ENCODE peak calls at places on chromosomes 7 and 10, in four cellular contexts. H is HepG2, Y is H1, A is K562. I is an unnamed sample.

GRCh38 chr7:12222889-12223579 is 11.9 kb downstream of the TMEM106B start:
- DNase-seq in Y (no peak), A (no peak), H (no peak), I (no peak)

GRCh38 chr10:11114251-11114650 is 96.6 kb downstream of the CELF2 start:
- DNase-seq in Y (no peak), H (no peak), A (no peak), I (no peak)

GRCh38 chr7:117639966-117640365 is 160.1 kb downstream of the CFTR start:
- DNase-seq in A (no peak), Y (no peak), H (no peak), I (no peak)

GRCh38 chr10:25024528-25024927 is 8.1 kb downstream of the THNSL1 start:
- DNase-seq in A (no peak), H (no peak), Y (no peak), I (no peak)

GRCh38 chr10:62463364-62463763 is 89.2 kb downstream of the ZNF365 start:
- DNase-seq in H (no peak), A (no peak), Y (no peak), I (no peak)

GRCh38 chr10:133182190-133182589 is 22.2 kb downstream of the KNDC1 start:
- DNase-seq in A (no peak), H (no peak), Y (no peak), I (no peak)

GRCh38 chr7:30594055-30594539 is 581 bp upstream of the GARS1 start:
- DNase-seq in A (peak; percentile 60), H (peak; percentile 60), Y (peak; percentile 70), I (no peak)

GRCh38 chr7:156464339-156464738 is 176.2 kb upstream of the RNF32 start:
- DNase-seq in H (no peak), A (no peak), Y (no peak), I (no peak)

GRCh38 chr7:127258111-127258510 is 5.4 kb upstream of the GRM8 start:
- DNase-seq in A (no peak), H (no peak), Y (no peak), I (no peak)

GRCh38 chr10:44809652-44810051 is 101.5 kb upstream of the TMEM72 start:
- DNase-seq in Y (no peak), A (no peak), H (no peak), I (no peak)

GRCh38 chr7:155097338-155097737 is 27.2 kb downstream of the HTR5A start:
- DNase-seq in A (no peak), H (no peak), Y (no peak), I (no peak)

GRCh38 chr7:30661926-30662325 is 20.3 kb downstream of the CRHR2 start:
- DNase-seq in H (no peak), Y (no peak), A (no peak), I (no peak)

GRCh38 chr10:28256776-28257175 is 46.1 kb downstream of the MPP7 start:
- DNase-seq in Y (no peak), H (no peak), A (no peak), I (no peak)

GRCh38 chr10:99276848-99277486 is 41.3 kb upstream of the HPSE2 start:
- DNase-seq in H (peak; percentile 17), Y (no peak), A (peak; percentile 11), I (peak; percentile 46)

GRCh38 chr10:15745748-15746147 is 26.0 kb upstream of the ITGA8 start:
- DNase-seq in Y (peak; percentile 1), H (no peak), A (no peak), I (no peak)

GRCh38 chr10:17022898-17023297 is 106.7 kb downstream of the CUBN start:
- DNase-seq in Y (peak; percentile 40), A (no peak), H (no peak), I (no peak)

GRCh38 chr10:121261665-121262064 is 336.6 kb downstream of the FGFR2 start:
- DNase-seq in H (no peak), A (no peak), Y (no peak), I (no peak)

GRCh38 chr10:98539578-98539977 is 92.8 kb upstream of the HPS1 start:
- DNase-seq in Y (no peak), H (no peak), A (no peak), I (no peak)

GRCh38 chr10:44925224-44925623 is 14.1 kb downstream of the TMEM72 start:
- DNase-seq in H (peak; percentile 60), Y (peak; percentile 75), A (peak; percentile 58), I (no peak)

GRCh38 chr10:3714526-3714925 is 70.5 kb downstream of the KLF6 start:
- DNase-seq in H (no peak), Y (no peak), A (no peak), I (no peak)

GRCh38 chr7:149832332-149833041 is 5.7 kb upstream of the ZNF862 start:
- DNase-seq in A (no peak), Y (no peak), H (no peak), I (no peak)

GRCh38 chr7:83119496-83119895 is 43.2 kb downstream of the PCLO start:
- DNase-seq in A (no peak), Y (no peak), H (no peak), I (no peak)

GRCh38 chr7:30549933-30550493 is 44.7 kb upstream of the GARS1 start:
- DNase-seq in H (no peak), Y (no peak), A (no peak), I (no peak)

GRCh38 chr7:120996983-120997334 is 8.4 kb downstream of the CPED1 start:
- DNase-seq in Y (no peak), H (no peak), A (no peak), I (no peak)

GRCh38 chr10:73887038-73888015 is 13.0 kb upstream of the CAMK2G start:
- DNase-seq in Y (no peak), H (no peak), A (no peak), I (peak; percentile 88)

GRCh38 chr7:39919646-39920045 is 30.4 kb upstream of the CDK13 start:
- DNase-seq in A (no peak), H (peak; percentile 34), Y (peak; percentile 34), I (no peak)

GRCh38 chr7:152617056-152617455 is 58.9 kb downstream of the XRCC2 start:
- DNase-seq in A (no peak), Y (no peak), H (peak; percentile 50), I (no peak)

GRCh38 chr10:125769175-125769574 is 6.4 kb downstream of the MMP21 start:
- DNase-seq in A (no peak), H (no peak), Y (no peak), I (no peak)

GRCh38 chr10:133131754-133132710 is 28.0 kb upstream of the KNDC1 start:
- DNase-seq in H (no peak), A (no peak), Y (no peak), I (no peak)

GRCh38 chr7:100506356-100506930 is 22.7 kb downstream of the NYAP1 start:
- DNase-seq in A (peak; percentile 54), H (peak; percentile 50), Y (no peak), I (no peak)

GRCh38 chr10:131691481-131692090 is 209.2 kb upstream of the PPP2R2D start:
- DNase-seq in Y (no peak), H (no peak), A (no peak), I (no peak)

GRCh38 chr7:13920053-13920697 is 69.3 kb downstream of the ETV1 start:
- DNase-seq in A (peak; percentile 17), Y (no peak), H (peak; percentile 0), I (peak; percentile 96)

GRCh38 chr7:442457-442856 is 77.2 kb downstream of the PDGFA start:
- DNase-seq in A (no peak), Y (no peak), H (no peak), I (no peak)

GRCh38 chr7:39353615-39354376 is 212.4 kb upstream of the YAE1 start:
- DNase-seq in A (peak; percentile 22), H (no peak), Y (peak; percentile 57), I (no peak)

GRCh38 chr7:13988765-13989137 is 715 bp downstream of the ETV1 start:
- DNase-seq in H (no peak), A (peak; percentile 64), Y (no peak), I (no peak)

GRCh38 chr7:7428806-7429205 is 106.9 kb downstream of the COL28A1 start:
- DNase-seq in A (no peak), Y (no peak), H (no peak), I (no peak)

GRCh38 chr7:7424151-7424873 is 111.4 kb downstream of the COL28A1 start:
- DNase-seq in H (peak; percentile 58), Y (peak; percentile 59), A (peak; percentile 59), I (peak; percentile 66)

GRCh38 chr7:7425321-7425720 is 110.4 kb downstream of the COL28A1 start:
- DNase-seq in H (no peak), Y (no peak), A (no peak), I (no peak)

GRCh38 chr7:7426686-7427085 is 109.0 kb downstream of the COL28A1 start:
- DNase-seq in H (no peak), A (no peak), Y (no peak), I (no peak)

GRCh38 chr7:7427363-7427762 is 108.3 kb downstream of the COL28A1 start:
- DNase-seq in Y (no peak), H (no peak), A (no peak), I (no peak)
- TF ChIP-seq FOSL1 in Y (no peak), H (no peak), A (no peak), I (no peak)

GRCh38 chr10:79628988-79629954 is 18.5 kb downstream of the SFTPA1 start:
- DNase-seq in H (peak; percentile 43), Y (no peak), A (no peak), I (no peak)
- TF ChIP-seq FOSL1 in H (no peak), Y (no peak), A (no peak), I (no peak)

DNA sequence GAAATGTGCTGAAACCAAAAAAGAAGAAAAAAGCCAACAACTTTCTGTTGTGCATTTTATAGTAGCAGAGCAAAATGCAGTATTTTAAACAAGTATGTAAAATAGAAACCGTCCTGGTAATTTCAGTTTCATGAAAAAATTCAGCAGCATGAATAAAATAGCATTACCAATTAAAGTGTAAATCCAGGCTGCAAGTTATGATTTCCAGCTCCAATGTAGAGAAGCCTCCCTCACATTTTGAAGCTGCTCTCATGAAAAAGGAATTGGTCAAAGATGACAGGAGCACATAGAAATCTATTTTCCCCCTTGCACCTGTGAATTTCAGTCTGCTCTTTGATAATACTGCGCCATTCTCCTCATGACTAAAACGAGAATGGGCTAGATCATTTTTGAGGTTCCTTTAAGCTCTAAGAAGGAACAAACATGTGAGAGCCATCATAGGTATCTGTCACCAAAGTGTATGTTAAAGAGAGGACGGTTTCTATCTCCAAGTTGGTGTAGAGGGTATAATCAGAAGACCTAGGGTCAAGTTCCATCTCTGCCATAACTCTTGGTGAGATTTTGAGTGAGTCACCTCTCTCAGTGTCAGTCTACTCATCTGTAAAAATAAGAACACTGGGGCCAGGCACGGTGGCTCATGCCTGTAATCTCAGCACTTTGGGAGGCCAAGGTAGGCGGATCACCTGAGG is 107.5 kb downstream of the MTPAP start:
- DNase-seq in A (no peak), H (no peak), Y (no peak), I (no peak)
- TF ChIP-seq FOSL1 in A (no peak), H (no peak), Y (no peak), I (no peak)

DNA sequence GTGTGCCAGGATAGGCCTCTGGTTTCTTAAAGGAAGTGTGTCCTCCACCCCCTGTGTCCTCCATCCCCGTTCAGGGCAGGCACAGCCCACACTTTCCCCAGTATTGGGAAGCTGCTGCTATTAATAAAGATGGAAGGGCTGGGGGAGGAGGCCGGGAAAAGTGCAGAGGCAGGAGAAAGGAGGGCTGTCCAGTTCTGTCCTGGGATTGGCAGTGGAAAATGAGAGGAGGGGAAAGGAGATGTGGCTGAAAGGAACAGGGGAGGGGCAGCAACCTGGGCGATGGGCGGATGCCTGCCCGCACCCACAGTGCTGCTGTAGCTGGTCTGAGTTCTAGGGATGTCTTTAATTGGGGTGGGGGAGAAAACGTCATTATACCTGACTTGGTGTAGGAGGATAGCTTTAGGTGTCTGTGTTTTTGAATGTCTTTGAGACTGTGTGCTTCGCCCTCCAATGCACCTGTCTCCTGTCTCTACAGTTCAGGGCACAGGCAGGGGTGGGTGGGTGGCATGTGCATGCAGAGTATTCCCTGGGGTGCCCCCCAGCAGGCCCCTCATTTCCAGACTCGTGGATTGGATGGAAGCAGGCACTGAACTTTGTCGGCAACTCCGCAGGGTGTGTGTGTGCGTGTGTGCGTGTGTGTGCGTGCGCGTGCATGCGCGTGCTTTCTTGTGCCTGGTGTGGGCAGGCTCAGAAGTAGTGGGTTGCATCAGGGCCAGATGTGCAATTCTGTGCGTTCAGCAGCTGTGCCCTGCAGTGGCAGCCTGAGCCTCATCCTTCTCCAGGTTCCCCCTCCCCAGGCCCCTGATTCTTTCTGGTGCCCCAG is 2.5 kb downstream of the TRIM8 start:
- DNase-seq in Y (no peak), A (no peak), H (no peak), I (peak; percentile 32)
- TF ChIP-seq FOSL1 in Y (no peak), A (peak; percentile 5), H (no peak), I (no peak)